ENCODE peak calls at places on chromosome 16, in six cellular contexts. W is hypothalamus; O is fibroblast of pulmonary artery; X is stimulated activated CD8-positive, alpha-beta memory T cell treated with anti-CD3 and anti-CD28 coated beads, Interleukin-4, amount 100 ng/mL, for 24 hours; Z is NCI-H1436; T is activated CD4-positive, alpha-beta T cell treated with anti-CD3 and anti-CD28 coated beads for 24 hours. D is an unnamed sample.

GRCh38 chr16:81530296-81530721 is 85.7 kb downstream of the CMIP start:
- DNase-seq in O (no peak), Z (no peak), X (no peak), W (no peak), T (no peak), D (no peak)

GRCh38 chr16:58462997-58463891 is 36.7 kb upstream of the NDRG4 start:
- DNase-seq in O (no peak), X (no peak), W (no peak), Z (peak), T (no peak), D (no peak)

GRCh38 chr16:55701442-55702319 is 45.9 kb downstream of the SLC6A2 start:
- DNase-seq in T (peak), O (peak), W (no peak), Z (peak), X (peak), D (no peak)

GRCh38 chr16:82754716-82755513 is 128.1 kb downstream of the CDH13 start:
- DNase-seq in X (no peak), T (no peak), Z (no peak), O (no peak), W (no peak), D (no peak)

GRCh38 chr16:53434436-53435065 is at the start of gene RBL2:
- DNase-seq in X (peak), Z (no peak), W (peak), T (peak), O (peak), D (peak)

GRCh38 chr16:66988197-66988788 is at the start of gene CES4A:
- DNase-seq in T (no peak), Z (no peak), O (peak), X (no peak), W (no peak), D (no peak)

GRCh38 chr16:28883221-28883996 is 5.1 kb downstream of the ATP2A1 start:
- DNase-seq in T (no peak), O (no peak), W (no peak), Z (no peak), X (no peak), D (no peak)

GRCh38 chr16:24077989-24078388 is 178.1 kb upstream of the CACNG3 start:
- DNase-seq in X (no peak), Z (no peak), W (no peak), T (no peak), O (no peak), D (no peak)

GRCh38 chr16:1771864-1772361 is 570 bp upstream of the NME3 start:
- DNase-seq in W (no peak), X (no peak), Z (no peak), O (no peak), T (no peak), D (no peak)

GRCh38 chr16:89764711-89765201 is 43.4 kb downstream of the ZNF276 start:
- DNase-seq in X (peak), T (no peak), W (no peak), O (no peak), Z (no peak), D (no peak)

GRCh38 chr16:11138769-11139623 is 117.0 kb downstream of the SOCS1 start:
- DNase-seq in X (no peak), T (no peak), Z (no peak), O (peak), W (no peak), D (no peak)

GRCh38 chr16:22189473-22190168 is 16.5 kb upstream of the EEF2K start:
- DNase-seq in T (peak), X (peak), Z (no peak), W (no peak), O (peak), D (peak)

GRCh38 chr16:66931665-66932064 is 2.5 kb downstream of the CIAO2B start:
- DNase-seq in O (no peak), T (no peak), X (no peak), W (no peak), Z (no peak), D (no peak)

GRCh38 chr16:66004706-66005105 is 361.8 kb upstream of the CDH5 start:
- DNase-seq in Z (no peak), T (no peak), O (no peak), W (no peak), X (no peak), D (no peak)

GRCh38 chr16:27127293-27127692 is 60.6 kb downstream of the C16orf82 start:
- DNase-seq in O (peak), X (no peak), Z (no peak), W (no peak), T (no peak), D (no peak)

GRCh38 chr16:21986692-21987246 is 14.1 kb downstream of the PDZD9 start:
- DNase-seq in W (no peak), Z (no peak), X (no peak), T (no peak), O (no peak), D (no peak)

GRCh38 chr16:85552980-85553435 is 60.1 kb upstream of the GSE1 start:
- DNase-seq in X (no peak), Z (no peak), O (no peak), W (no peak), T (no peak), D (no peak)

GRCh38 chr16:2208308-2208707 is 2.4 kb downstream of the BRICD5 start:
- DNase-seq in Z (no peak), O (no peak), T (no peak), X (no peak), W (no peak), D (no peak)

GRCh38 chr16:13919330-13919682 is 648 bp upstream of the ERCC4 start:
- DNase-seq in T (no peak), Z (peak), X (no peak), W (no peak), O (peak), D (no peak)

GRCh38 chr16:46768809-46769208 is 20.7 kb upstream of the MYLK3 start:
- DNase-seq in Z (peak), X (no peak), T (no peak), O (no peak), W (no peak), D (no peak)

GRCh38 chr16:14007460-14007859 is 63.7 kb upstream of the MRTFB start:
- DNase-seq in O (peak), W (no peak), T (no peak), X (no peak), Z (no peak), D (no peak)

GRCh38 chr16:87461466-87461975 is 31.3 kb downstream of the ZCCHC14 start:
- DNase-seq in O (peak), T (no peak), X (no peak), W (no peak), Z (peak), D (no peak)

GRCh38 chr16:15960124-15960971 is 10.9 kb downstream of the ABCC1 start:
- DNase-seq in O (peak), T (no peak), X (no peak), Z (no peak), W (no peak), D (no peak)

GRCh38 chr16:88911148-88911945 is 44.9 kb upstream of the PABPN1L start:
- DNase-seq in W (no peak), Z (no peak), X (no peak), T (no peak), O (no peak), D (no peak)

GRCh38 chr16:88077328-88078108 is 126.3 kb downstream of the BANP start:
- DNase-seq in T (no peak), W (no peak), X (no peak), Z (no peak), O (no peak), D (no peak)

GRCh38 chr16:19524866-19525723 is 1.4 kb downstream of the CCP110 start:
- DNase-seq in Z (no peak), X (no peak), O (no peak), W (no peak), T (no peak), D (no peak)

GRCh38 chr16:4599545-4599944 is 15.1 kb downstream of the UBALD1 start:
- DNase-seq in T (no peak), O (no peak), Z (no peak), W (no peak), X (no peak), D (no peak)

GRCh38 chr16:53087101-53087500 is 32.3 kb downstream of the CHD9 start:
- DNase-seq in W (no peak), T (no peak), O (no peak), Z (no peak), X (no peak), D (no peak)

GRCh38 chr16:67277294-67277998 is 1.9 kb upstream of the PLEKHG4 start:
- DNase-seq in W (no peak), T (no peak), O (peak), X (no peak), Z (no peak), D (no peak)

GRCh38 chr16:85627102-85627834 is 14.1 kb downstream of the GSE1 start:
- DNase-seq in T (no peak), X (no peak), W (no peak), O (no peak), Z (no peak), D (no peak)